ENCODE peak calls at places on chromosomes 2 and 18, in eight cellular contexts. D is OCI-LY7, K is spleen, L is AG10803, P is fibroblast of mammary gland, E is fibroblast of the aortic adventitia, W is fibroblast of villous mesenchyme, H is AG09309. U is an unnamed sample.

GRCh38 chr2:128593518-128594272 is 275.0 kb upstream of the HS6ST1 start:
- DNase-seq in D (no peak), P (no peak), E (peak), K (no peak), W (peak), H (no peak), L (no peak), U (peak)

GRCh38 chr18:9684901-9685738 is 23.0 kb upstream of the RAB31 start:
- DNase-seq in L (peak), K (no peak), P (peak), W (peak), E (peak), D (no peak), H (no peak), U (no peak)

GRCh38 chr2:171707752-171708151 is 20.5 kb downstream of the DYNC1I2 start:
- DNase-seq in P (no peak), L (no peak), K (no peak), W (no peak), D (no peak), H (no peak), E (no peak), U (no peak)

GRCh38 chr18:6795307-6795706 is 65.8 kb downstream of the ARHGAP28 start:
- DNase-seq in K (no peak), E (no peak), P (peak), D (no peak), H (no peak), W (peak), L (peak), U (no peak)

GRCh38 chr2:6993230-6993640 is 76.0 kb downstream of the RNF144A start:
- DNase-seq in P (no peak), W (no peak), L (no peak), H (no peak), E (no peak), K (peak), D (no peak), U (no peak)

GRCh38 chr2:1869987-1870386 is 125.7 kb upstream of the PXDN start:
- DNase-seq in K (no peak), L (no peak), P (no peak), E (no peak), W (no peak), H (no peak), D (no peak), U (peak)

GRCh38 chr18:48371854-48372598 is 37.2 kb downstream of the ZBTB7C start:
- DNase-seq in D (no peak), E (no peak), W (no peak), P (no peak), K (no peak), L (no peak), H (no peak), U (no peak)

GRCh38 chr2:161077367-161078210 is 82.6 kb upstream of the TANK start:
- DNase-seq in P (peak), D (no peak), W (no peak), E (peak), H (no peak), K (no peak), L (peak), U (no peak)

GRCh38 chr2:27069961-27070618 is 1.4 kb downstream of the OST4 start:
- DNase-seq in W (no peak), P (no peak), L (no peak), D (no peak), K (peak), H (no peak), E (no peak), U (no peak)

GRCh38 chr2:216281881-216282280 is 90.4 kb downstream of the MARCHF4 start:
- DNase-seq in K (no peak), E (no peak), H (no peak), W (no peak), L (no peak), P (no peak), D (no peak), U (no peak)

GRCh38 chr18:46211816-46212215 is 107.6 kb downstream of the HAUS1 start:
- DNase-seq in P (peak), E (peak), D (no peak), W (peak), L (no peak), K (no peak), H (no peak), U (no peak)

GRCh38 chr18:76256897-76257500 is 238.0 kb downstream of the ZNF516 start:
- DNase-seq in K (no peak), P (peak), W (peak), D (peak), H (peak), E (peak), L (peak), U (peak)

GRCh38 chr2:219968685-219969345 is 341.4 kb downstream of the SLC4A3 start:
- DNase-seq in D (no peak), K (no peak), H (peak), E (no peak), P (peak), L (peak), W (no peak), U (no peak)

GRCh38 chr2:197028230-197028629 is 101.7 kb upstream of the PGAP1 start:
- DNase-seq in H (no peak), K (no peak), L (peak), W (peak), P (peak), D (no peak), E (peak), U (no peak)

GRCh38 chr2:179207047-179207446 is 57.6 kb downstream of the SESTD1 start:
- DNase-seq in L (no peak), W (no peak), P (no peak), H (no peak), D (no peak), K (no peak), E (no peak), U (no peak)

GRCh38 chr2:3940661-3941060 is 237.3 kb downstream of the DCDC2C start:
- DNase-seq in W (no peak), E (no peak), L (no peak), K (no peak), P (no peak), H (no peak), D (no peak), U (no peak)

GRCh38 chr2:68912732-68913131 is 40.0 kb downstream of the GKN2 start:
- DNase-seq in K (no peak), P (no peak), W (no peak), D (no peak), E (no peak), L (no peak), H (no peak), U (no peak)

GRCh38 chr2:18545384-18545783 is 15.1 kb downstream of the RDH14 start:
- DNase-seq in H (no peak), P (peak), L (peak), E (peak), D (no peak), W (no peak), K (no peak), U (no peak)

GRCh38 chr18:12855886-12856285 is 28.2 kb downstream of the PTPN2 start:
- DNase-seq in D (no peak), H (no peak), K (no peak), E (no peak), L (no peak), P (no peak), W (no peak), U (no peak)

GRCh38 chr18:76988015-76988826 is 144.4 kb downstream of the MBP start:
- DNase-seq in W (no peak), D (no peak), K (peak), P (no peak), E (no peak), H (no peak), L (no peak), U (no peak)

GRCh38 chr2:26396734-26397298 is 4.9 kb upstream of the DRC1 start:
- DNase-seq in P (no peak), E (no peak), H (no peak), K (no peak), W (no peak), L (no peak), D (no peak), U (no peak)

GRCh38 chr2:85160946-85161625 is 27.9 kb downstream of the TCF7L1 start:
- DNase-seq in P (no peak), E (peak), D (no peak), W (no peak), L (peak), H (no peak), K (no peak), U (no peak)

GRCh38 chr2:10486601-10487079 is 38.5 kb upstream of the ODC1 start:
- DNase-seq in H (no peak), D (no peak), K (peak), L (no peak), P (no peak), W (no peak), E (no peak), U (no peak)

GRCh38 chr2:66443977-66444855 is 9.3 kb downstream of the MEIS1 start:
- DNase-seq in D (no peak), K (no peak), L (peak), W (peak), E (peak), P (peak), H (no peak), U (no peak)

GRCh38 chr2:75603477-75603876 is 42.7 kb upstream of the EVA1A start:
- DNase-seq in W (no peak), D (no peak), L (peak), H (no peak), K (no peak), P (peak), E (no peak), U (no peak)

GRCh38 chr2:6576312-6576711 is 289.4 kb downstream of the CMPK2 start:
- DNase-seq in D (no peak), K (no peak), E (no peak), W (peak), P (no peak), H (no peak), L (no peak), U (no peak)

GRCh38 chr2:235611337-235611736 is 117.5 kb downstream of the AGAP1 start:
- DNase-seq in H (no peak), D (no peak), K (no peak), L (no peak), W (no peak), P (no peak), E (no peak), U (no peak)

GRCh38 chr18:45839415-45840395 is 14.2 kb downstream of the SIGLEC15 start:
- DNase-seq in P (peak), H (peak), L (peak), W (peak), D (no peak), K (peak), E (peak), U (no peak)

GRCh38 chr2:227115761-227116160 is 48.2 kb downstream of the COL4A4 start:
- DNase-seq in D (no peak), W (peak), H (peak), P (peak), K (no peak), L (peak), E (peak), U (no peak)

GRCh38 chr2:150327546-150328495 is 159.6 kb downstream of the RND3 start:
- DNase-seq in P (no peak), E (no peak), H (no peak), W (no peak), D (no peak), K (no peak), L (no peak), U (no peak)

GRCh38 chr2:228723599-228723998 is 542.1 kb upstream of the SPHKAP start:
- DNase-seq in L (no peak), D (no peak), W (no peak), H (no peak), P (no peak), E (no peak), K (no peak), U (no peak)

GRCh38 chr2:61214171-61214570 is 52.2 kb downstream of the C2orf74 start:
- DNase-seq in E (no peak), L (no peak), D (no peak), W (peak), H (no peak), P (no peak), K (no peak), U (no peak)

GRCh38 chr2:11056614-11057013 is 98.7 kb upstream of the SLC66A3 start:
- DNase-seq in L (peak), P (peak), H (peak), K (no peak), D (no peak), E (peak), W (peak), U (peak)

GRCh38 chr2:63346441-63346840 is 241.8 kb downstream of the WDPCP start:
- DNase-seq in W (no peak), H (no peak), K (no peak), E (no peak), D (no peak), P (no peak), L (no peak), U (no peak)

GRCh38 chr2:65388626-65389390 is 43.6 kb downstream of the SPRED2 start:
- DNase-seq in E (no peak), W (no peak), L (no peak), H (no peak), D (no peak), P (no peak), K (no peak), U (no peak)

DNA sequence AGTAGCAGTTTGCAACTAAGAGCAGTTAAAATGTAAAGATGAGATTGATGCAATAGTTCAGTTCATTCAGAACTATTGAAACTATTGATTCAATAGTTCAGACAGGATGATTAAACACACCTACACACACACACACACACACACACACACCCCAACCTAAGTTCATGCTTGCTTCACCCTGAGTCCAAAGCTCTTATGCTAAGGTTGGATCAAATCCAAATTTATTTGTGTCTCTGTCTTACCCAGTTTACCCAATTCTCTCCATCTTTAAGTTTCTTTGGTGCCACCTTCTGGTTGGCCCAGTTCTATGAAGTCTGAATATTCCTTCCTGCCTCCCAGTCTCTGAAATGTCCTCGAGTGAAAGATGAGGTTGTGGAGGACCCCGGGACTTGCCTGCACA is 5.1 kb downstream of the SERPINB8 start:
- DNase-seq in H (no peak), W (peak), P (peak), L (peak), K (no peak), D (peak), E (peak), U (no peak)
- TF ChIP-seq CTCF in H (peak), W (peak), P (peak), L (peak), K (no peak), D (peak), E (peak), U (peak)

DNA sequence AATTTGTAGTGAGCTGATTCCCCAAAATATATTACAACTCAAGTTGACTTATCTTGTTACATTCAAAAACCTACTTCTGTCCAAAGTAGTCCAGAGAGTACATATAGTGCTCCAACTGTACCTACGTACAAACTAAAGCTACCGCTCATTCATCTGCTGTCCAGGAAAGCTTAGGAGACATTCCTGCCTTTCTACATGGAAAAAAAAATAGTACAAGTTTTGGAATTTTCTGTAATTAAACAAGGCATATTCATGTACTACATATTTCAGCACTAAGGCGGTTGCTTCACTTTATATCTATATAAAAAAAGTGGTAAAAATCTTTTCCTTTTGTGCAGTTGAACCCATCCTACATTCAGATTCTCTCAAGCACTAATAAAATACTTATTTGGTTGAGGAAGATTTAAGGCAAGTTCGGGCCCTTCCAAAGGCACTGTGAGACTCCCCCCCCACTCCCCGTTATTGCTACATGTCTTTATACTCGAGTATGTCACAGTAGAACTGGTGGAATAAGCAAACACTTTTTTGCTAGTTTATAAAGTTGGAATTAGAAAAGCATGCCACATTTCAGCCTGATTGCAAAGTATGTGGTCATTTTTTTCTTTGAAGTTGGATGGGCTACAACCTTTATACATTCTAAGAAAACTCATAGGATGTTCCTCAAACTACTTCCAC is 3.8 kb downstream of the ZFP36L2 start:
- DNase-seq in D (no peak), L (peak), W (peak), K (peak), H (no peak), P (peak), E (peak), U (no peak)
- H3K4me3 ChIP-seq in D (peak), L (peak), W (peak), K (peak), H (peak), P (peak), E (peak), U (peak)

GRCh38 chr2:36322108-36322507 is 33.5 kb upstream of the CRIM1 start:
- DNase-seq in D (no peak), K (no peak), H (peak), E (peak), L (peak), W (peak), P (peak), U (no peak)
- TF ChIP-seq CTCF in D (peak), K (no peak), H (peak), E (peak), L (peak), W (peak), P (peak), U (peak)

DNA sequence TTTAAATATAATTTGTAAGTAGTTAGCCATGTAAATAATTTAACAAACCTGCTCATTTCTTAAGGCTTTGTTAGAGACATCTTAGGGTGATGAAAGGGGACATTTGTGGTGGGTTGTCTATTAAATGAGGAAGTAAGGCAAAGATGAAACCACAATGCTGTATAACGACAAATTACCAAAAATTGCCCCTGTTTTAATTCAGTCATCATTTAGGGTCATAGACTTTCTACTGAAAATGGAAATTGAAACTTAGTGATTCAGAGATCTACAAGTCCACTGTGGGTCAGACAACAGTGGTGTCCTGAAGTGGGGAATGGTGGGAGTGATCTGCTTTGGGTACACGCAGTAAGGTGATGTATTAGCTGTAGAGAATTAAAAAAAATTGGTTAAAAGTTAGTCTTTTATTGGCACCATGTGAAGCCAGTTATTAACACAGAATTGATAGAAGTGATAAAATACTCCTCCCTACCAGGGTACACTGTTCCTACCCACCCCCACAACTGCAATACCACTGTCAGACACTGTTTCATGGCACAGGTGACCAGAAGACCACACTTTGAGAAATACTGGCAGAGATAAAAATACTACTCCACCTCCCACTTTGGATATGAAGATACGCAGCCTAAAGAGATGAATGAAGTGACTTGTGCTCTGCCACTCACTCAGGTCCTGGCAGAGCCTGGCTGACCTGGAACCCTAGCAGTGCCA is 13.4 kb downstream of the CERS6 start:
- DNase-seq in W (no peak), H (no peak), D (peak), K (no peak), E (no peak), L (no peak), P (no peak), U (no peak)
- H3K4me3 ChIP-seq in W (no peak), H (no peak), D (no peak), K (no peak), E (no peak), L (no peak), P (no peak), U (no peak)